ENCODE peak calls at places on chromosomes 3 and 15, in ten cellular contexts. I is neural crest cell; B is progenitor cell of endocrine pancreas; R is BE2C; E is kidney tubule cell; W is HTR-8/SVneo; S is non-pigmented ciliary epithelial cell; Z is endothelial cell of umbilical vein; Y is astrocyte; F is stimulated activated CD8-positive, alpha-beta memory T cell treated with anti-CD3 and anti-CD28 coated beads, Interleukin-4, amount 100 ng/mL, for 4 hours. M is an unnamed sample.

GRCh38 chr15:25682349-25682748 is 180.8 kb downstream of the ATP10A start:
- DNase-seq in B (no peak), E (no peak), I (no peak), Y (no peak), R (no peak), S (no peak), W (no peak), Z (no peak), F (no peak), M (no peak)

GRCh38 chr15:82043130-82043673 is 2.6 kb downstream of the MEX3B start:
- DNase-seq in W (no peak), S (no peak), Y (no peak), R (peak), Z (no peak), E (no peak), I (no peak), F (no peak), B (no peak), M (no peak)

GRCh38 chr3:73448041-73448440 is 176.7 kb downstream of the PDZRN3 start:
- DNase-seq in I (no peak), B (no peak), E (peak), F (no peak), Y (peak), Z (no peak), R (no peak), W (no peak), S (no peak), M (no peak)

GRCh38 chr3:111080357-111080937 is 8.8 kb downstream of the NECTIN3 start:
- DNase-seq in Z (peak), I (no peak), E (peak), R (no peak), Y (peak), S (no peak), F (no peak), W (no peak), B (no peak), M (no peak)

GRCh38 chr15:79403501-79403900 is 28.6 kb upstream of the MINAR1 start:
- DNase-seq in R (no peak), Y (peak), F (no peak), E (no peak), W (no peak), I (no peak), Z (no peak), S (no peak), B (no peak), M (no peak)

GRCh38 chr15:68304611-68305337 is 27.2 kb downstream of the FEM1B start:
- DNase-seq in B (no peak), W (no peak), Z (no peak), R (no peak), S (no peak), E (no peak), I (no peak), Y (no peak), F (no peak), M (peak)

GRCh38 chr3:198071602-198072285 is 111.7 kb downstream of the LMLN start:
- DNase-seq in S (peak), Z (peak), R (no peak), Y (peak), B (no peak), I (peak), F (peak), W (peak), E (peak), M (peak)

GRCh38 chr3:53045107-53045783 is 628 bp downstream of the SFMBT1 start:
- DNase-seq in R (peak), S (no peak), E (peak), F (peak), W (peak), I (peak), B (peak), Z (no peak), Y (no peak), M (no peak)

GRCh38 chr3:57959407-57960173 is 48.6 kb upstream of the FLNB start:
- DNase-seq in I (no peak), R (no peak), S (no peak), Y (peak), F (no peak), B (no peak), Z (peak), W (no peak), E (peak), M (no peak)

GRCh38 chr3:73603771-73604171 is 21.0 kb downstream of the PDZRN3 start:
- DNase-seq in Z (no peak), Y (peak), I (no peak), E (peak), B (no peak), F (no peak), W (no peak), R (peak), S (no peak), M (no peak)

GRCh38 chr15:41666353-41666920 is 6.2 kb downstream of the MGA start:
- DNase-seq in F (no peak), Z (peak), I (no peak), S (no peak), B (no peak), R (no peak), Y (peak), W (no peak), E (peak), M (no peak)

GRCh38 chr15:80015156-80015555 is 44.2 kb upstream of the BCL2A1 start:
- DNase-seq in Z (no peak), B (no peak), Y (no peak), R (no peak), E (no peak), I (no peak), S (no peak), F (no peak), W (no peak), M (no peak)

GRCh38 chr3:172626241-172626640 is 84.6 kb downstream of the NCEH1 start:
- DNase-seq in Y (peak), W (no peak), R (no peak), Z (no peak), B (no peak), F (no peak), E (peak), S (no peak), I (no peak), M (no peak)

GRCh38 chr3:5017953-5018531 is 38.8 kb downstream of the BHLHE40 start:
- DNase-seq in I (no peak), F (no peak), E (peak), Z (no peak), S (no peak), B (no peak), R (no peak), W (no peak), Y (peak), M (no peak)

GRCh38 chr3:88231207-88231606 is 81.4 kb downstream of the C3orf38 start:
- DNase-seq in E (peak), S (no peak), R (no peak), I (no peak), B (no peak), W (no peak), Y (peak), Z (no peak), F (no peak), M (no peak)

GRCh38 chr3:140416686-140417085 is 261.2 kb upstream of the TRIM42 start:
- DNase-seq in Y (no peak), B (no peak), I (no peak), F (no peak), S (no peak), Z (no peak), R (no peak), E (no peak), W (no peak), M (no peak)

M was measured in keratinocyte.